ENCODE peak calls at places on chromosomes 1 and 21, in six cellular contexts. U is HCT116, Q is K562, A is GM12878, L is H1, W is HepG2. B is an unnamed sample.

GRCh38 chr1:15998929-15999328 is 5.1 kb upstream of the SRARP start:
- DNase-seq in U (no peak), Q (no peak), A (no peak), L (no peak), W (no peak), B (no peak)

GRCh38 chr1:31732343-31732742 is 28.5 kb upstream of the COL16A1 start:
- DNase-seq in U (no peak), Q (no peak), A (no peak), L (no peak), W (no peak), B (no peak)

GRCh38 chr1:245366886-245367285 is 212.1 kb downstream of the KIF26B start:
- DNase-seq in U (no peak), Q (no peak), A (no peak), L (no peak), W (no peak), B (no peak)

GRCh38 chr1:216902669-216903388 is 179.6 kb upstream of the ESRRG start:
- DNase-seq in U (no peak), Q (no peak), A (no peak), L (no peak), W (peak; percentile 55), B (no peak)

GRCh38 chr21:24436236-24436635 is 1171.0 kb downstream of the MRPL39 start:
- DNase-seq in U (no peak), Q (no peak), A (no peak), L (no peak), W (no peak), B (no peak)

GRCh38 chr1:32334864-32335618 is 992 bp downstream of the MARCKSL1 start:
- DNase-seq in U (no peak), Q (peak; percentile 85), A (no peak), L (no peak), W (no peak), B (peak; percentile 33)

GRCh38 chr1:100164226-100164625 is 13.8 kb downstream of the LRRC39 start:
- DNase-seq in U (no peak), Q (no peak), A (no peak), L (no peak), W (no peak), B (no peak)

GRCh38 chr21:26948194-26948593 is 18.7 kb downstream of the ADAMTS5 start:
- DNase-seq in U (no peak), Q (no peak), A (no peak), L (no peak), W (no peak), B (no peak)

GRCh38 chr1:198253668-198254067 is 96.9 kb downstream of the NEK7 start:
- DNase-seq in U (no peak), Q (no peak), A (peak; percentile 50), L (no peak), W (no peak), B (no peak)

GRCh38 chr1:197486948-197487347 is 218.9 kb downstream of the CRB1 start:
- DNase-seq in U (no peak), Q (no peak), A (no peak), L (no peak), W (no peak), B (no peak)

GRCh38 chr1:34745666-34746065 is 9.2 kb upstream of the GJB5 start:
- DNase-seq in U (no peak), Q (no peak), A (no peak), L (no peak), W (no peak), B (no peak)

GRCh38 chr1:177546346-177546745 is 375.6 kb downstream of the BRINP2 start:
- DNase-seq in U (no peak), Q (no peak), A (no peak), L (no peak), W (no peak), B (no peak)

GRCh38 chr1:183279835-183280234 is 93.8 kb downstream of the LAMC2 start:
- DNase-seq in U (no peak), Q (no peak), A (no peak), L (no peak), W (peak; percentile 9), B (no peak)

GRCh38 chr21:33541105-33541711 is 709 bp downstream of the GART start:
- DNase-seq in U (no peak), Q (peak; percentile 34), A (peak; percentile 13), L (no peak), W (peak; percentile 24), B (no peak)

GRCh38 chr1:84373446-84374141 is 24.7 kb upstream of the DNASE2B start:
- DNase-seq in U (no peak), Q (no peak), A (no peak), L (no peak), W (no peak), B (no peak)

GRCh38 chr1:163195728-163196448 is 6.8 kb downstream of the RGS5 start:
- DNase-seq in U (peak; percentile 6), Q (no peak), A (no peak), L (no peak), W (no peak), B (no peak)

GRCh38 chr1:204706838-204707509 is 21.4 kb upstream of the LRRN2 start:
- DNase-seq in U (no peak), Q (no peak), A (no peak), L (no peak), W (no peak), B (peak; percentile 52)

GRCh38 chr1:172068334-172068733 is 227.0 kb downstream of the DNM3 start:
- DNase-seq in U (no peak), Q (no peak), A (no peak), L (no peak), W (no peak), B (no peak)

GRCh38 chr1:63010898-63011660 is 227.1 kb downstream of the ATG4C start:
- DNase-seq in U (no peak), Q (no peak), A (no peak), L (no peak), W (peak; percentile 24), B (no peak)

GRCh38 chr1:224253721-224254120 is 70.7 kb downstream of the DEGS1 start:
- DNase-seq in U (no peak), Q (no peak), A (no peak), L (no peak), W (no peak), B (no peak)

GRCh38 chr1:95033843-95034242 is 38.9 kb downstream of the ALG14 start:
- DNase-seq in U (no peak), Q (no peak), A (no peak), L (no peak), W (no peak), B (no peak)

GRCh38 chr1:9766759-9767442 is 56.9 kb downstream of the CLSTN1 start:
- DNase-seq in U (peak; percentile 38), Q (no peak), A (no peak), L (no peak), W (no peak), B (no peak)

GRCh38 chr1:15485534-15486091 is 9.7 kb downstream of the CELA2B start:
- DNase-seq in U (no peak), Q (peak; percentile 54), A (peak; percentile 7), L (no peak), W (no peak), B (no peak)

GRCh38 chr1:201518105-201518504 is 11.2 kb upstream of the CSRP1 start:
- DNase-seq in U (no peak), Q (no peak), A (no peak), L (no peak), W (no peak), B (no peak)

GRCh38 chr21:34771512-34772028 is 102.8 kb downstream of the CLIC6 start:
- DNase-seq in U (peak; percentile 80), Q (no peak), A (no peak), L (no peak), W (peak; percentile 89), B (no peak)

GRCh38 chr1:30783244-30783915 is 25.8 kb upstream of the LAPTM5 start:
- DNase-seq in U (no peak), Q (peak; percentile 79), A (no peak), L (no peak), W (peak; percentile 41), B (peak; percentile 36)

GRCh38 chr1:5343256-5344020 is 648.8 kb downstream of the NPHP4 start:
- DNase-seq in U (no peak), Q (no peak), A (no peak), L (no peak), W (no peak), B (no peak)

GRCh38 chr1:15736035-15736665 is at the start of gene SLC25A34:
- DNase-seq in U (no peak), Q (no peak), A (no peak), L (no peak), W (peak; percentile 42), B (peak; percentile 41)

GRCh38 chr1:109959974-109960744 is 24.4 kb upstream of the AHCYL1 start:
- DNase-seq in U (no peak), Q (no peak), A (no peak), L (no peak), W (peak; percentile 96), B (peak; percentile 26)

GRCh38 chr1:207962716-207963428 is 51.9 kb upstream of the CD34 start:
- DNase-seq in U (no peak), Q (no peak), A (no peak), L (no peak), W (no peak), B (peak; percentile 26)

GRCh38 chr1:19363526-19364152 is 51.5 kb downstream of the SLC66A1 start:
- DNase-seq in U (no peak), Q (no peak), A (no peak), L (no peak), W (no peak), B (no peak)

DNA sequence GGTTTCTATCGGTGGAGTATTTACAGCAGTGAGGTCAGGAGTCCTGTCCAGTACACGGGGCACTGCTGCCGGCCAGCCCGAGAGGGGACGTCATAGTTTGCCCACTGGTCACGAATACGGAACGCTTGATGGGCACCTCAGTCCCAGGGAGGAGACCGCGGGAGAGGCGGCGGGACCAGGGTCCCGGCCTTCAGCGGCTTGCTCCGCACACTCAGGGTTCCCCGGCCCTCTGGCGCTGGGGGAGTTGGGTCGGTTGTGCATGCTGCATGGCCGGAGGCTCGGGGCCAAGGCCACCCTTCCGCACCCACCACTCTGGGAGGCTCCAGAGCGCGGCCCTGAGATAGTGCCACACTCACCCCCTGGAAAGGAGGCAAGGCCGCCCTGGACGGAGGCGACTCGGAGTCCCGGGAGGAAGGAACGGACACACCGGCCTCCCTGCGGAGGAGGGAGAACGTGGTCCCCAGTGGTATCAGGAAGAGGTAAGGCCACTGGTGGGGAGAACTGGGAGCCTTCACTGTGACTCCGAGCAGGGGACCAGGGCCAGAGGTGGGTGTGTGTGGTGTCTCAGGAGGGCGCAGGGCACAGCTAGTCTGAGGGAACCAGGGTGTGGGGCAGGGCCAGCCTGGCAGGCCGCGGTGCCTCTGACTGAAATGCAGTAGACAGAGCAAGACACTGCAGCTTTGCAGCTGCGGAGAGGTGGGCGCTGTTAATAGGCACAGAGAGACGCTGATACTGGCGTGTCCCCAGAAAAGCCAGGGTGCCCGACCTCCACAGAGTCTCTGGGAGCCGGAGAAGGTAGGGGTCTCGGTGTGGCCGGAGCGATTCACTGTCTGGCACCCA is 28.6 kb upstream of the PRSS38 start:
- DNase-seq in U (no peak), Q (no peak), A (no peak), L (no peak), W (no peak), B (no peak)
- TF ChIP-seq ATF3 in U (no peak), Q (no peak), A (no peak), L (no peak), W (no peak), B (no peak)

GRCh38 chr1:153525088-153525713 is 10.6 kb downstream of the S100A6 start:
- DNase-seq in U (no peak), Q (peak; percentile 14), A (no peak), L (no peak), W (no peak), B (no peak)
- TF ChIP-seq ATF3 in U (no peak), Q (no peak), A (no peak), L (no peak), W (no peak), B (no peak)

GRCh38 chr1:28986296-28986910 is 72.0 kb downstream of the EPB41 start:
- DNase-seq in U (no peak), Q (no peak), A (no peak), L (no peak), W (no peak), B (no peak)
- TF ChIP-seq ATF3 in U (no peak), Q (no peak), A (no peak), L (no peak), W (no peak), B (no peak)

GRCh38 chr1:214423045-214423444 is 128.4 kb downstream of the PTPN14 start:
- DNase-seq in U (no peak), Q (no peak), A (no peak), L (no peak), W (no peak), B (no peak)
- TF ChIP-seq ATF3 in U (no peak), Q (no peak), A (no peak), L (no peak), W (no peak), B (no peak)